ENCODE peak calls at places on chromosomes 5 and 9, in seven cellular contexts. One of them, this sample, is unnamed.

GRCh38 chr5:115507682-115508081 is 36.9 kb downstream of the FEM1C start:
- DNase-seq in H1: no peak
- DNase-seq in H9: no peak
- DNase-seq in trophoblast cell: peak
- DNase-seq in mesendoderm: no peak
- DNase-seq in mesenchymal stem cell: no peak
- DNase-seq in IMR-90: peak
- DNase-seq in this sample: no peak

GRCh38 chr9:96006961-96007360 is 131.5 kb downstream of the ERCC6L2 start:
- DNase-seq in trophoblast cell: peak
- DNase-seq in H9: no peak
- DNase-seq in H1: no peak
- DNase-seq in IMR-90: peak
- DNase-seq in mesendoderm: no peak
- DNase-seq in mesenchymal stem cell: peak
- DNase-seq in this sample: no peak

GRCh38 chr5:78550891-78551290 is 97.7 kb downstream of the LHFPL2 start:
- DNase-seq in H9: no peak
- DNase-seq in mesendoderm: no peak
- DNase-seq in IMR-90: peak
- DNase-seq in mesenchymal stem cell: peak
- DNase-seq in H1: no peak
- DNase-seq in trophoblast cell: no peak
- DNase-seq in this sample: no peak

GRCh38 chr5:14414615-14415515 is 166.7 kb upstream of the OTULINL start:
- DNase-seq in mesendoderm: no peak
- DNase-seq in IMR-90: no peak
- DNase-seq in H1: no peak
- DNase-seq in trophoblast cell: no peak
- DNase-seq in H9: no peak
- DNase-seq in mesenchymal stem cell: no peak
- DNase-seq in this sample: no peak

GRCh38 chr9:2317591-2317990 is 302.4 kb downstream of the SMARCA2 start:
- DNase-seq in trophoblast cell: peak
- DNase-seq in H9: no peak
- DNase-seq in mesendoderm: peak
- DNase-seq in mesenchymal stem cell: no peak
- DNase-seq in H1: no peak
- DNase-seq in IMR-90: no peak
- DNase-seq in this sample: no peak

GRCh38 chr9:4034404-4034803 is 265.5 kb downstream of the GLIS3 start:
- DNase-seq in trophoblast cell: no peak
- DNase-seq in mesendoderm: peak
- DNase-seq in H1: no peak
- DNase-seq in H9: no peak
- DNase-seq in IMR-90: no peak
- DNase-seq in mesenchymal stem cell: no peak
- DNase-seq in this sample: no peak

GRCh38 chr5:18687429-18687828 is 1053.2 kb downstream of the TAF11L14 start:
- DNase-seq in mesenchymal stem cell: no peak
- DNase-seq in mesendoderm: no peak
- DNase-seq in H9: no peak
- DNase-seq in trophoblast cell: no peak
- DNase-seq in H1: no peak
- DNase-seq in IMR-90: no peak
- DNase-seq in this sample: no peak

GRCh38 chr5:172868436-172868923 is 34.4 kb downstream of the ERGIC1 start:
- DNase-seq in mesendoderm: no peak
- DNase-seq in mesenchymal stem cell: peak
- DNase-seq in H9: no peak
- DNase-seq in IMR-90: peak
- DNase-seq in H1: no peak
- DNase-seq in trophoblast cell: no peak
- DNase-seq in this sample: no peak

GRCh38 chr9:87088192-87088591 is 140.9 kb upstream of the GAS1 start:
- DNase-seq in trophoblast cell: peak
- DNase-seq in H1: no peak
- DNase-seq in mesendoderm: no peak
- DNase-seq in H9: no peak
- DNase-seq in mesenchymal stem cell: no peak
- DNase-seq in IMR-90: no peak
- DNase-seq in this sample: no peak

GRCh38 chr5:117261948-117262606 is 687.5 kb upstream of the SEMA6A start:
- DNase-seq in mesenchymal stem cell: no peak
- DNase-seq in H9: no peak
- DNase-seq in mesendoderm: no peak
- DNase-seq in trophoblast cell: no peak
- DNase-seq in IMR-90: no peak
- DNase-seq in H1: no peak
- DNase-seq in this sample: no peak

GRCh38 chr5:166165600-166165999 is 2125.8 kb upstream of the WWC1 start:
- DNase-seq in mesenchymal stem cell: peak
- DNase-seq in H9: peak
- DNase-seq in trophoblast cell: peak
- DNase-seq in H1: no peak
- DNase-seq in IMR-90: no peak
- DNase-seq in mesendoderm: peak
- DNase-seq in this sample: peak

GRCh38 chr9:6055213-6055612 is 39.8 kb upstream of the RANBP6 start:
- DNase-seq in trophoblast cell: peak
- DNase-seq in H9: peak
- DNase-seq in mesendoderm: peak
- DNase-seq in IMR-90: peak
- DNase-seq in mesenchymal stem cell: peak
- DNase-seq in H1: no peak
- DNase-seq in this sample: peak

GRCh38 chr9:111965566-111966019 is 69.0 kb downstream of the UGCG start:
- DNase-seq in H9: no peak
- DNase-seq in mesendoderm: no peak
- DNase-seq in IMR-90: peak
- DNase-seq in mesenchymal stem cell: peak
- DNase-seq in trophoblast cell: peak
- DNase-seq in H1: no peak
- DNase-seq in this sample: no peak

GRCh38 chr9:18666987-18667772 is 193.2 kb downstream of the ADAMTSL1 start:
- DNase-seq in IMR-90: peak
- DNase-seq in H9: no peak
- DNase-seq in H1: no peak
- DNase-seq in mesenchymal stem cell: no peak
- DNase-seq in trophoblast cell: peak
- DNase-seq in mesendoderm: no peak
- DNase-seq in this sample: no peak

GRCh38 chr5:82735160-82735789 is 341.9 kb downstream of the TMEM167A start:
- DNase-seq in mesendoderm: no peak
- DNase-seq in H1: no peak
- DNase-seq in IMR-90: peak
- DNase-seq in mesenchymal stem cell: peak
- DNase-seq in trophoblast cell: no peak
- DNase-seq in H9: no peak
- DNase-seq in this sample: no peak

GRCh38 chr5:144697847-144698262 is 527.2 kb downstream of the KCTD16 start:
- DNase-seq in H1: no peak
- DNase-seq in mesenchymal stem cell: peak
- DNase-seq in IMR-90: peak
- DNase-seq in trophoblast cell: no peak
- DNase-seq in mesendoderm: peak
- DNase-seq in H9: no peak
- DNase-seq in this sample: no peak

GRCh38 chr5:153491408-153491807 is 938 bp downstream of the GRIA1 start:
- DNase-seq in H1: no peak
- DNase-seq in H9: no peak
- DNase-seq in trophoblast cell: no peak
- DNase-seq in IMR-90: no peak
- DNase-seq in mesenchymal stem cell: no peak
- DNase-seq in mesendoderm: no peak
- DNase-seq in this sample: no peak

GRCh38 chr5:172141949-172142319 is 46.1 kb downstream of the STK10 start:
- DNase-seq in H1: no peak
- DNase-seq in H9: no peak
- DNase-seq in mesendoderm: no peak
- DNase-seq in IMR-90: no peak
- DNase-seq in trophoblast cell: peak
- DNase-seq in mesenchymal stem cell: no peak
- DNase-seq in this sample: no peak

GRCh38 chr9:123150708-123151503 is 117.4 kb downstream of the GPR21 start:
- DNase-seq in mesenchymal stem cell: no peak
- DNase-seq in trophoblast cell: no peak
- DNase-seq in mesendoderm: no peak
- DNase-seq in IMR-90: peak
- DNase-seq in H1: no peak
- DNase-seq in H9: no peak
- DNase-seq in this sample: no peak

GRCh38 chr5:150503977-150504620 is 3.8 kb upstream of the NDST1 start:
- DNase-seq in H1: no peak
- DNase-seq in trophoblast cell: no peak
- DNase-seq in mesenchymal stem cell: no peak
- DNase-seq in IMR-90: no peak
- DNase-seq in H9: no peak
- DNase-seq in mesendoderm: no peak
- DNase-seq in this sample: no peak
- H3K4me2 ChIP-seq in H1: no peak
- H3K4me2 ChIP-seq in trophoblast cell: no peak
- H3K4me2 ChIP-seq in mesenchymal stem cell: no peak
- H3K4me2 ChIP-seq in IMR-90: no peak
- H3K4me2 ChIP-seq in H9: no peak
- H3K4me2 ChIP-seq in mesendoderm: no peak
- H3K4me2 ChIP-seq in this sample: no peak

DNA sequence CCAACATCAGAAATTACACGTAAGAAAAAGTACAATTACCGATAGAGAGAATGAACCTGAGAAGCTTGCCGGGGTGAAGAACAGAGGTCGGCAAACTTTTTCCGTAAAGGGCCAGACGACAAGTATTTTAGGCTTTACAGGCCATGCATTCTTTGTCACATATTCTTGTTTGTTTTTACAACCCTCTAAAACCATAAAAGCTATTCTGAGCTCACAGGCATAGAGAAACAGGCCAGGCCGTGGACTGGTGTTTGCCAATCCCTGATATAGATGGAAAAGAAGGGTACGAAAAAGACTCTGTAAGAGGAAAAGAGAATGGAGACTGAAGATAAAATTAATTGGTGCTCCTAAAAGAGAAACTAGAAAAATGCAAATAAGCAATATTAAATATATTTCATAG is 15.4 kb downstream of the SFXN1 start:
- DNase-seq in H9: no peak
- DNase-seq in mesenchymal stem cell: no peak
- DNase-seq in mesendoderm: no peak
- DNase-seq in trophoblast cell: no peak
- DNase-seq in H1: no peak
- DNase-seq in IMR-90: no peak
- DNase-seq in this sample: no peak
- H2BK5ac ChIP-seq in H9: no peak
- H2BK5ac ChIP-seq in mesenchymal stem cell: no peak
- H2BK5ac ChIP-seq in mesendoderm: no peak
- H2BK5ac ChIP-seq in trophoblast cell: no peak
- H2BK5ac ChIP-seq in H1: no peak
- H2BK5ac ChIP-seq in IMR-90: no peak
- H2BK5ac ChIP-seq in this sample: no peak

GRCh38 chr9:108389056-108389455 is 466.7 kb downstream of the ACTL7B start:
- DNase-seq in IMR-90: no peak
- DNase-seq in mesendoderm: no peak
- DNase-seq in H1: no peak
- DNase-seq in mesenchymal stem cell: peak
- DNase-seq in trophoblast cell: no peak
- DNase-seq in H9: no peak
- DNase-seq in this sample: no peak

GRCh38 chr9:108377881-108378280 is 477.9 kb downstream of the ACTL7B start:
- DNase-seq in mesendoderm: no peak
- DNase-seq in H9: no peak
- DNase-seq in trophoblast cell: peak
- DNase-seq in IMR-90: no peak
- DNase-seq in mesenchymal stem cell: no peak
- DNase-seq in H1: no peak
- DNase-seq in this sample: no peak

GRCh38 chr9:108382267-108382666 is 473.5 kb downstream of the ACTL7B start:
- DNase-seq in H9: no peak
- DNase-seq in IMR-90: no peak
- DNase-seq in H1: no peak
- DNase-seq in trophoblast cell: no peak
- DNase-seq in mesendoderm: no peak
- DNase-seq in mesenchymal stem cell: no peak
- DNase-seq in this sample: no peak

GRCh38 chr9:108386859-108387384 is 468.9 kb downstream of the ACTL7B start:
- DNase-seq in IMR-90: peak
- DNase-seq in H9: no peak
- DNase-seq in mesendoderm: no peak
- DNase-seq in H1: no peak
- DNase-seq in trophoblast cell: peak
- DNase-seq in mesenchymal stem cell: peak
- DNase-seq in this sample: no peak

GRCh38 chr9:108383801-108384200 is 472.0 kb downstream of the ACTL7B start:
- DNase-seq in H1: no peak
- DNase-seq in H9: no peak
- DNase-seq in mesenchymal stem cell: no peak
- DNase-seq in IMR-90: peak
- DNase-seq in trophoblast cell: no peak
- DNase-seq in mesendoderm: no peak
- DNase-seq in this sample: no peak
- H3K4me2 ChIP-seq in H1: no peak
- H3K4me2 ChIP-seq in H9: no peak
- H3K4me2 ChIP-seq in mesenchymal stem cell: no peak
- H3K4me2 ChIP-seq in IMR-90: no peak
- H3K4me2 ChIP-seq in trophoblast cell: no peak
- H3K4me2 ChIP-seq in mesendoderm: no peak
- H3K4me2 ChIP-seq in this sample: no peak

DNA sequence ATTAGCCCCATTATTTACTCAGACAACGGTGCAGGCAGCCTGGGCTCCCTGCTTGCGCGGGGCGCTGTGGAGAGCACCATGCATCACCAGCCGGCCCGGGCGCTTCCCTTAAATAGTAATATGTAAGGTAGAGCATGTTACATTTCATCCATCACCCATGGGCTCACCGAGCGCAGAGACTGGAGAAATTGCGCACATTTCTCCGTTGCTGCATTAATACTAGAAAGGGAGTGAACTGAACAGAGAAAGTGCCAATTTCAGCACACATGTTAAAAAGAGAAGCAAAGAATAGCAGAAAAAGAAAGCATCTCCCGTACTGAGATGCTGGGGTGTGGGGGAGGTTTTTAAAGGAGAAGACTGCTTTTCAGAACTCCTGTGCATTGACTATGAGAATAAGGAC is 400.3 kb downstream of the ZSWIM6 start:
- DNase-seq in IMR-90: no peak
- DNase-seq in H1: no peak
- DNase-seq in mesendoderm: peak
- DNase-seq in mesenchymal stem cell: no peak
- DNase-seq in H9: no peak
- DNase-seq in trophoblast cell: no peak
- DNase-seq in this sample: no peak
- H2BK5ac ChIP-seq in IMR-90: no peak
- H2BK5ac ChIP-seq in H1: no peak
- H2BK5ac ChIP-seq in mesendoderm: no peak
- H2BK5ac ChIP-seq in mesenchymal stem cell: no peak
- H2BK5ac ChIP-seq in H9: no peak
- H2BK5ac ChIP-seq in trophoblast cell: no peak
- H2BK5ac ChIP-seq in this sample: no peak

DNA sequence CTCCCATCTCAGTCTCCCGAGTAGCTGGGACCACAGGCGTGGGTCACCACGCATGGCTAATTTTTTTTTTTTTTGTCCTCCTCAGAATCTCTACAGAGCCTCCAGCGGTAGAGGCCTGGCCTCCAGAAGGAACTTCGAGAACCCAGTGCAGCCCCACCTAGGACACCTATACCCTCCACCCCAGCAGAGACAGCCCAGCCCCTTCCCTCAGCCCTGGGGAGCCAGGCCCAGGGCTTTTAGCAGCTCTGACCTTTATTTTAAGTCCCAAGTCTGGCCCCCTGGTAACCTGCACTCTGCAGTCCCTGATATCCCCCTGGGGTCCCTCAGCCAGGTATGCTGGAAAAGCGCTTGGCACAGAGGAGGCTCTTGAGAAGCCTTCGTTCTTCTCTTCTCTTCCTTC is 5.2 kb downstream of the GLIPR2 start:
- DNase-seq in H1: no peak
- DNase-seq in mesenchymal stem cell: no peak
- DNase-seq in IMR-90: no peak
- DNase-seq in H9: no peak
- DNase-seq in trophoblast cell: no peak
- DNase-seq in mesendoderm: no peak
- DNase-seq in this sample: no peak
- H3K4me2 ChIP-seq in H1: no peak
- H3K4me2 ChIP-seq in mesenchymal stem cell: no peak
- H3K4me2 ChIP-seq in IMR-90: no peak
- H3K4me2 ChIP-seq in H9: no peak
- H3K4me2 ChIP-seq in trophoblast cell: no peak
- H3K4me2 ChIP-seq in mesendoderm: no peak
- H3K4me2 ChIP-seq in this sample: no peak

This sample was measured in neuronal stem cell.